ENCODE peak calls at places on chromosomes 6 and 20, in ten cellular contexts. One of them, this sample, is unnamed.

GRCh38 chr20:21137078-21137477 is 11.2 kb downstream of the KIZ start:
- DNase-seq in cerebellar cortex: peak; percentile 86
- DNase-seq in AG09309: no peak
- DNase-seq in globus pallidus: no peak
- DNase-seq in activated T-cell treated with anti-CD3 and anti-CD28 coated beads for 48 hours: no peak
- DNase-seq in activated CD8-positive, alpha-beta memory T cell treated with anti-CD3 and anti-CD28 coated beads for 1 hour: no peak
- DNase-seq in NCI-H1930: no peak
- DNase-seq in endothelial cell: no peak
- DNase-seq in activated CD4-positive, alpha-beta T cell treated with anti-CD3 and anti-CD28 coated beads, Interleukin-2, amount 50 U/mL, for 24 hours: no peak
- DNase-seq in chondrocyte: no peak
- DNase-seq in this sample: no peak

GRCh38 chr6:22008248-22008836 is 288.5 kb downstream of the PRL start:
- DNase-seq in endothelial cell: no peak
- DNase-seq in activated T-cell treated with anti-CD3 and anti-CD28 coated beads for 48 hours: no peak
- DNase-seq in globus pallidus: no peak
- DNase-seq in cerebellar cortex: no peak
- DNase-seq in activated CD4-positive, alpha-beta T cell treated with anti-CD3 and anti-CD28 coated beads, Interleukin-2, amount 50 U/mL, for 24 hours: no peak
- DNase-seq in chondrocyte: no peak
- DNase-seq in NCI-H1930: no peak
- DNase-seq in activated CD8-positive, alpha-beta memory T cell treated with anti-CD3 and anti-CD28 coated beads for 1 hour: no peak
- DNase-seq in AG09309: no peak
- DNase-seq in this sample: no peak

GRCh38 chr6:6366778-6367177 is 46.3 kb upstream of the F13A1 start:
- DNase-seq in NCI-H1930: no peak
- DNase-seq in chondrocyte: no peak
- DNase-seq in globus pallidus: peak; percentile 14
- DNase-seq in endothelial cell: no peak
- DNase-seq in activated CD8-positive, alpha-beta memory T cell treated with anti-CD3 and anti-CD28 coated beads for 1 hour: no peak
- DNase-seq in activated CD4-positive, alpha-beta T cell treated with anti-CD3 and anti-CD28 coated beads, Interleukin-2, amount 50 U/mL, for 24 hours: no peak
- DNase-seq in activated T-cell treated with anti-CD3 and anti-CD28 coated beads for 48 hours: no peak
- DNase-seq in cerebellar cortex: peak; percentile 4
- DNase-seq in AG09309: no peak
- DNase-seq in this sample: no peak

GRCh38 chr6:62367601-62368000 is 81.6 kb upstream of the KHDRBS2 start:
- DNase-seq in activated T-cell treated with anti-CD3 and anti-CD28 coated beads for 48 hours: no peak
- DNase-seq in NCI-H1930: no peak
- DNase-seq in activated CD4-positive, alpha-beta T cell treated with anti-CD3 and anti-CD28 coated beads, Interleukin-2, amount 50 U/mL, for 24 hours: no peak
- DNase-seq in activated CD8-positive, alpha-beta memory T cell treated with anti-CD3 and anti-CD28 coated beads for 1 hour: no peak
- DNase-seq in AG09309: no peak
- DNase-seq in cerebellar cortex: no peak
- DNase-seq in endothelial cell: no peak
- DNase-seq in globus pallidus: no peak
- DNase-seq in chondrocyte: no peak
- DNase-seq in this sample: no peak

GRCh38 chr20:32454164-32455145 is 96.3 kb downstream of the ASXL1 start:
- DNase-seq in activated CD8-positive, alpha-beta memory T cell treated with anti-CD3 and anti-CD28 coated beads for 1 hour: no peak
- DNase-seq in cerebellar cortex: no peak
- DNase-seq in chondrocyte: peak; percentile 66
- DNase-seq in activated CD4-positive, alpha-beta T cell treated with anti-CD3 and anti-CD28 coated beads, Interleukin-2, amount 50 U/mL, for 24 hours: no peak
- DNase-seq in endothelial cell: no peak
- DNase-seq in AG09309: no peak
- DNase-seq in NCI-H1930: no peak
- DNase-seq in activated T-cell treated with anti-CD3 and anti-CD28 coated beads for 48 hours: no peak
- DNase-seq in globus pallidus: no peak
- DNase-seq in this sample: no peak

GRCh38 chr6:47653706-47654105 is 44.7 kb upstream of the ADGRF4 start:
- DNase-seq in endothelial cell: no peak
- DNase-seq in cerebellar cortex: no peak
- DNase-seq in chondrocyte: no peak
- DNase-seq in activated CD8-positive, alpha-beta memory T cell treated with anti-CD3 and anti-CD28 coated beads for 1 hour: no peak
- DNase-seq in activated CD4-positive, alpha-beta T cell treated with anti-CD3 and anti-CD28 coated beads, Interleukin-2, amount 50 U/mL, for 24 hours: no peak
- DNase-seq in globus pallidus: no peak
- DNase-seq in NCI-H1930: no peak
- DNase-seq in AG09309: no peak
- DNase-seq in activated T-cell treated with anti-CD3 and anti-CD28 coated beads for 48 hours: no peak
- DNase-seq in this sample: no peak

GRCh38 chr6:16362296-16362695 is 123.9 kb downstream of the GMPR start:
- DNase-seq in cerebellar cortex: no peak
- DNase-seq in activated CD4-positive, alpha-beta T cell treated with anti-CD3 and anti-CD28 coated beads, Interleukin-2, amount 50 U/mL, for 24 hours: no peak
- DNase-seq in globus pallidus: no peak
- DNase-seq in activated T-cell treated with anti-CD3 and anti-CD28 coated beads for 48 hours: no peak
- DNase-seq in endothelial cell: no peak
- DNase-seq in activated CD8-positive, alpha-beta memory T cell treated with anti-CD3 and anti-CD28 coated beads for 1 hour: no peak
- DNase-seq in chondrocyte: no peak
- DNase-seq in NCI-H1930: no peak
- DNase-seq in AG09309: no peak
- DNase-seq in this sample: no peak

GRCh38 chr20:32115196-32115767 is 5.8 kb downstream of the TM9SF4 start:
- DNase-seq in activated T-cell treated with anti-CD3 and anti-CD28 coated beads for 48 hours: no peak
- DNase-seq in cerebellar cortex: no peak
- DNase-seq in chondrocyte: no peak
- DNase-seq in NCI-H1930: no peak
- DNase-seq in endothelial cell: no peak
- DNase-seq in AG09309: no peak
- DNase-seq in globus pallidus: no peak
- DNase-seq in activated CD4-positive, alpha-beta T cell treated with anti-CD3 and anti-CD28 coated beads, Interleukin-2, amount 50 U/mL, for 24 hours: no peak
- DNase-seq in activated CD8-positive, alpha-beta memory T cell treated with anti-CD3 and anti-CD28 coated beads for 1 hour: no peak
- DNase-seq in this sample: no peak

GRCh38 chr6:16318538-16318937 is 80.2 kb downstream of the GMPR start:
- DNase-seq in globus pallidus: no peak
- DNase-seq in cerebellar cortex: no peak
- DNase-seq in activated T-cell treated with anti-CD3 and anti-CD28 coated beads for 48 hours: peak; percentile 18
- DNase-seq in activated CD4-positive, alpha-beta T cell treated with anti-CD3 and anti-CD28 coated beads, Interleukin-2, amount 50 U/mL, for 24 hours: no peak
- DNase-seq in AG09309: no peak
- DNase-seq in chondrocyte: no peak
- DNase-seq in activated CD8-positive, alpha-beta memory T cell treated with anti-CD3 and anti-CD28 coated beads for 1 hour: no peak
- DNase-seq in endothelial cell: no peak
- DNase-seq in NCI-H1930: no peak
- DNase-seq in this sample: no peak

GRCh38 chr20:63116412-63117106 is 99.4 kb downstream of the YTHDF1 start:
- DNase-seq in endothelial cell: peak; percentile 75
- DNase-seq in AG09309: no peak
- DNase-seq in activated CD8-positive, alpha-beta memory T cell treated with anti-CD3 and anti-CD28 coated beads for 1 hour: no peak
- DNase-seq in globus pallidus: no peak
- DNase-seq in chondrocyte: peak; percentile 32
- DNase-seq in NCI-H1930: no peak
- DNase-seq in cerebellar cortex: peak; percentile 45
- DNase-seq in activated CD4-positive, alpha-beta T cell treated with anti-CD3 and anti-CD28 coated beads, Interleukin-2, amount 50 U/mL, for 24 hours: no peak
- DNase-seq in activated T-cell treated with anti-CD3 and anti-CD28 coated beads for 48 hours: no peak
- DNase-seq in this sample: no peak

GRCh38 chr6:107991061-107991460 is 33.1 kb upstream of the SEC63 start:
- DNase-seq in cerebellar cortex: no peak
- DNase-seq in NCI-H1930: no peak
- DNase-seq in endothelial cell: no peak
- DNase-seq in activated T-cell treated with anti-CD3 and anti-CD28 coated beads for 48 hours: no peak
- DNase-seq in chondrocyte: no peak
- DNase-seq in globus pallidus: no peak
- DNase-seq in activated CD8-positive, alpha-beta memory T cell treated with anti-CD3 and anti-CD28 coated beads for 1 hour: no peak
- DNase-seq in activated CD4-positive, alpha-beta T cell treated with anti-CD3 and anti-CD28 coated beads, Interleukin-2, amount 50 U/mL, for 24 hours: no peak
- DNase-seq in AG09309: no peak
- DNase-seq in this sample: no peak

This sample was measured in left lobe of liver.